ENCODE peak calls at places on chromosomes 5 and 9, in seven cellular contexts. H, O, R, Y, F, M and N are unnamed samples.

GRCh38 chr5:178458140-178458539 is 132.1 kb downstream of the COL23A1 start:
- DNase-seq in H (no peak), O (no peak), R (no peak), Y (peak), F (no peak), M (no peak), N (no peak)

GRCh38 chr5:116436674-116437350 is 137.8 kb downstream of the SEMA6A start:
- DNase-seq in H (no peak), O (no peak), R (no peak), Y (no peak), F (no peak), M (no peak), N (no peak)

GRCh38 chr9:133144142-133144886 is 19.4 kb downstream of the GBGT1 start:
- DNase-seq in H (peak), O (peak), R (peak), Y (peak), F (peak), M (peak), N (peak)

GRCh38 chr5:67165524-67166459 is 30.8 kb downstream of the CD180 start:
- DNase-seq in H (peak), O (no peak), R (no peak), Y (peak), F (peak), M (peak), N (peak)

GRCh38 chr9:120443489-120443888 is 136.5 kb downstream of the CDK5RAP2 start:
- DNase-seq in H (no peak), O (no peak), R (no peak), Y (no peak), F (no peak), M (no peak), N (no peak)

GRCh38 chr5:40572947-40573346 is 106.8 kb upstream of the PTGER4 start:
- DNase-seq in H (no peak), O (no peak), R (no peak), Y (no peak), F (no peak), M (no peak), N (no peak)

GRCh38 chr5:80962630-80963520 is 2.7 kb downstream of the RASGRF2 start:
- DNase-seq in H (no peak), O (no peak), R (no peak), Y (no peak), F (no peak), M (no peak), N (no peak)

GRCh38 chr9:127885508-127886281 is 8.2 kb upstream of the AK1 start:
- DNase-seq in H (no peak), O (no peak), R (no peak), Y (no peak), F (no peak), M (no peak), N (no peak)

GRCh38 chr5:133365326-133365725 is 247.0 kb downstream of the FSTL4 start:
- DNase-seq in H (peak), O (no peak), R (no peak), Y (no peak), F (no peak), M (no peak), N (no peak)

GRCh38 chr9:133968966-133969617 is 23.0 kb downstream of the VAV2 start:
- DNase-seq in H (no peak), O (no peak), R (no peak), Y (no peak), F (peak), M (no peak), N (no peak)

GRCh38 chr5:59525957-59526356 is 367.6 kb downstream of the PDE4D start:
- DNase-seq in H (no peak), O (no peak), R (no peak), Y (no peak), F (no peak), M (no peak), N (no peak)

GRCh38 chr5:16809816-16810502 is 126.1 kb downstream of the MYO10 start:
- DNase-seq in H (peak), O (no peak), R (no peak), Y (no peak), F (no peak), M (no peak), N (no peak)

GRCh38 chr5:163564321-163564924 is 59.0 kb downstream of the MAT2B start:
- DNase-seq in H (peak), O (peak), R (no peak), Y (no peak), F (no peak), M (peak), N (no peak)

GRCh38 chr5:91194861-91195460 is 188.2 kb downstream of the ARRDC3 start:
- DNase-seq in H (no peak), O (no peak), R (no peak), Y (no peak), F (no peak), M (no peak), N (no peak)

GRCh38 chr5:124746916-124747769 is 704 bp upstream of the ZNF608 start:
- DNase-seq in H (peak), O (no peak), R (peak), Y (peak), F (peak), M (no peak), N (no peak)

GRCh38 chr5:112703866-112704820 is 33.5 kb upstream of the APC start:
- DNase-seq in H (no peak), O (no peak), R (no peak), Y (no peak), F (no peak), M (no peak), N (no peak)

GRCh38 chr9:115114541-115114940 is 3.4 kb downstream of the TNC start:
- DNase-seq in H (no peak), O (no peak), R (no peak), Y (no peak), F (no peak), M (no peak), N (no peak)

GRCh38 chr9:126317513-126317912 is 9.1 kb upstream of the MVB12B start:
- DNase-seq in H (no peak), O (no peak), R (peak), Y (no peak), F (no peak), M (no peak), N (no peak)

GRCh38 chr5:104540448-104540847 is 977.9 kb upstream of the NUDT12 start:
- DNase-seq in H (no peak), O (no peak), R (no peak), Y (no peak), F (no peak), M (no peak), N (no peak)

GRCh38 chr9:124290743-124291554 is 33.2 kb downstream of the NEK6 start:
- DNase-seq in H (no peak), O (no peak), R (no peak), Y (no peak), F (no peak), M (no peak), N (no peak)

GRCh38 chr5:72517961-72518690 is 10.9 kb upstream of the ZNF366 start:
- DNase-seq in H (no peak), O (no peak), R (no peak), Y (peak), F (no peak), M (no peak), N (no peak)

GRCh38 chr9:83281306-83282255 is 218.6 kb upstream of the RASEF start:
- DNase-seq in H (no peak), O (peak), R (peak), Y (no peak), F (no peak), M (no peak), N (no peak)

GRCh38 chr9:134068742-134069535 is 1.1 kb upstream of the BRD3 start:
- DNase-seq in H (no peak), O (no peak), R (no peak), Y (peak), F (peak), M (no peak), N (no peak)

GRCh38 chr9:134066923-134067851 is 639 bp downstream of the BRD3 start:
- DNase-seq in H (peak), O (no peak), R (no peak), Y (peak), F (no peak), M (peak), N (peak)

GRCh38 chr5:88646866-88647265 is 236.1 kb downstream of the MEF2C start:
- DNase-seq in H (no peak), O (no peak), R (no peak), Y (no peak), F (no peak), M (no peak), N (no peak)

GRCh38 chr5:54462281-54462680 is 6.8 kb downstream of the HSPB3 start:
- DNase-seq in H (no peak), O (no peak), R (no peak), Y (no peak), F (no peak), M (no peak), N (no peak)

GRCh38 chr5:109619661-109620060 is 70.1 kb upstream of the MAN2A1 start:
- DNase-seq in H (no peak), O (no peak), R (no peak), Y (no peak), F (no peak), M (no peak), N (no peak)